ENCODE peak calls at places on chromosomes 2 and 18, in six cellular contexts. One of them, this sample, is unnamed.
A peak's percentile ranks its signal among the peaks of the same experiment; 100 is the strongest.

GRCh38 chr18:48944634-48945033 is 6.1 kb downstream of the SMAD7 start:
- DNase-seq in A549: no peak
- DNase-seq in HepG2: no peak
- DNase-seq in IMR-90: peak; percentile 57
- DNase-seq in K562: no peak
- DNase-seq in GM12878: no peak
- DNase-seq in this sample: no peak

GRCh38 chr2:237322564-237322963 is 91.4 kb downstream of the COL6A3 start:
- DNase-seq in A549: peak; percentile 12
- DNase-seq in HepG2: peak; percentile 20
- DNase-seq in IMR-90: no peak
- DNase-seq in K562: no peak
- DNase-seq in GM12878: no peak
- DNase-seq in this sample: peak; percentile 12

GRCh38 chr2:16018277-16019059 is 78.1 kb downstream of the MYCN start:
- DNase-seq in A549: no peak
- DNase-seq in HepG2: no peak
- DNase-seq in IMR-90: no peak
- DNase-seq in K562: no peak
- DNase-seq in GM12878: no peak
- DNase-seq in this sample: no peak

GRCh38 chr2:172865422-172865821 is 129.8 kb downstream of the RAPGEF4 start:
- DNase-seq in A549: no peak
- DNase-seq in HepG2: no peak
- DNase-seq in IMR-90: peak; percentile 48
- DNase-seq in K562: no peak
- DNase-seq in GM12878: no peak
- DNase-seq in this sample: no peak

GRCh38 chr2:158128168-158128973 is 26.7 kb downstream of the UPP2 start:
- DNase-seq in A549: no peak
- DNase-seq in HepG2: peak; percentile 89
- DNase-seq in IMR-90: no peak
- DNase-seq in K562: no peak
- DNase-seq in GM12878: no peak
- DNase-seq in this sample: no peak

GRCh38 chr2:104944495-104944894 is 90.6 kb downstream of the POU3F3 start:
- DNase-seq in A549: peak; percentile 3
- DNase-seq in HepG2: peak; percentile 21
- DNase-seq in IMR-90: no peak
- DNase-seq in K562: no peak
- DNase-seq in GM12878: no peak
- DNase-seq in this sample: peak; percentile 38

GRCh38 chr2:95345415-95346235 is 48.5 kb downstream of the KCNIP3 start:
- DNase-seq in A549: peak; percentile 88
- DNase-seq in HepG2: peak; percentile 29
- DNase-seq in IMR-90: peak; percentile 73
- DNase-seq in K562: peak; percentile 91
- DNase-seq in GM12878: no peak
- DNase-seq in this sample: peak; percentile 91

GRCh38 chr2:129016972-129017371 is 698.3 kb upstream of the HS6ST1 start:
- DNase-seq in A549: no peak
- DNase-seq in HepG2: no peak
- DNase-seq in IMR-90: no peak
- DNase-seq in K562: no peak
- DNase-seq in GM12878: no peak
- DNase-seq in this sample: no peak

GRCh38 chr2:235930701-235931100 is 237.5 kb downstream of the GBX2 start:
- DNase-seq in A549: no peak
- DNase-seq in HepG2: no peak
- DNase-seq in IMR-90: no peak
- DNase-seq in K562: no peak
- DNase-seq in GM12878: no peak
- DNase-seq in this sample: no peak

GRCh38 chr2:126850951-126851350 is 47.7 kb upstream of the TEX51 start:
- DNase-seq in A549: no peak
- DNase-seq in HepG2: no peak
- DNase-seq in IMR-90: no peak
- DNase-seq in K562: no peak
- DNase-seq in GM12878: no peak
- DNase-seq in this sample: no peak

GRCh38 chr18:69885841-69886531 is 61.7 kb downstream of the CD226 start:
- DNase-seq in A549: no peak
- DNase-seq in HepG2: peak; percentile 48
- DNase-seq in IMR-90: no peak
- DNase-seq in K562: no peak
- DNase-seq in GM12878: peak; percentile 72
- DNase-seq in this sample: no peak

GRCh38 chr2:2158176-2158826 is 172.8 kb downstream of the MYT1L start:
- DNase-seq in A549: no peak
- DNase-seq in HepG2: no peak
- DNase-seq in IMR-90: no peak
- DNase-seq in K562: no peak
- DNase-seq in GM12878: no peak
- DNase-seq in this sample: no peak

GRCh38 chr2:189751080-189751658 is 11.4 kb downstream of the OSGEPL1 start:
- DNase-seq in A549: peak; percentile 44
- DNase-seq in HepG2: peak; percentile 54
- DNase-seq in IMR-90: peak; percentile 25
- DNase-seq in K562: peak; percentile 14
- DNase-seq in GM12878: no peak
- DNase-seq in this sample: peak; percentile 55

GRCh38 chr2:56077352-56077915 is 106.4 kb upstream of the CCDC85A start:
- DNase-seq in A549: peak; percentile 43
- DNase-seq in HepG2: peak; percentile 49
- DNase-seq in IMR-90: peak; percentile 7
- DNase-seq in K562: peak; percentile 12
- DNase-seq in GM12878: no peak
- DNase-seq in this sample: peak; percentile 26

GRCh38 chr2:1627628-1628371 is 116.5 kb downstream of the PXDN start:
- DNase-seq in A549: no peak
- DNase-seq in HepG2: no peak
- DNase-seq in IMR-90: no peak
- DNase-seq in K562: no peak
- DNase-seq in GM12878: no peak
- DNase-seq in this sample: no peak

GRCh38 chr2:136582631-136583205 is 182.6 kb upstream of the THSD7B start:
- DNase-seq in A549: no peak
- DNase-seq in HepG2: peak; percentile 18
- DNase-seq in IMR-90: no peak
- DNase-seq in K562: peak; percentile 20
- DNase-seq in GM12878: no peak
- DNase-seq in this sample: peak; percentile 24

GRCh38 chr2:136056077-136056688 is 61.8 kb downstream of the CXCR4 start:
- DNase-seq in A549: no peak
- DNase-seq in HepG2: no peak
- DNase-seq in IMR-90: no peak
- DNase-seq in K562: no peak
- DNase-seq in GM12878: peak; percentile 67
- DNase-seq in this sample: no peak

GRCh38 chr18:67417864-67418523 is 98.5 kb downstream of the DSEL start:
- DNase-seq in A549: peak; percentile 8
- DNase-seq in HepG2: peak; percentile 23
- DNase-seq in IMR-90: peak; percentile 57
- DNase-seq in K562: no peak
- DNase-seq in GM12878: peak; percentile 5
- DNase-seq in this sample: peak; percentile 3

GRCh38 chr2:147538088-147538487 is 306.7 kb upstream of the ACVR2A start:
- DNase-seq in A549: no peak
- DNase-seq in HepG2: no peak
- DNase-seq in IMR-90: peak; percentile 19
- DNase-seq in K562: no peak
- DNase-seq in GM12878: no peak
- DNase-seq in this sample: no peak

GRCh38 chr18:56245856-56246575 is 392.4 kb downstream of the TXNL1 start:
- DNase-seq in A549: no peak
- DNase-seq in HepG2: no peak
- DNase-seq in IMR-90: peak; percentile 80
- DNase-seq in K562: no peak
- DNase-seq in GM12878: no peak
- DNase-seq in this sample: no peak

GRCh38 chr2:12240216-12240615 is 476.5 kb upstream of the TRIB2 start:
- DNase-seq in A549: no peak
- DNase-seq in HepG2: no peak
- DNase-seq in IMR-90: no peak
- DNase-seq in K562: no peak
- DNase-seq in GM12878: no peak
- DNase-seq in this sample: no peak

GRCh38 chr2:12232876-12233275 is 483.9 kb upstream of the TRIB2 start:
- DNase-seq in A549: no peak
- DNase-seq in HepG2: no peak
- DNase-seq in IMR-90: no peak
- DNase-seq in K562: no peak
- DNase-seq in GM12878: no peak
- DNase-seq in this sample: no peak

GRCh38 chr2:12231288-12231687 is 484.9 kb downstream of the LPIN1 start:
- DNase-seq in A549: no peak
- DNase-seq in HepG2: no peak
- DNase-seq in IMR-90: no peak
- DNase-seq in K562: no peak
- DNase-seq in GM12878: no peak
- DNase-seq in this sample: no peak

DNA sequence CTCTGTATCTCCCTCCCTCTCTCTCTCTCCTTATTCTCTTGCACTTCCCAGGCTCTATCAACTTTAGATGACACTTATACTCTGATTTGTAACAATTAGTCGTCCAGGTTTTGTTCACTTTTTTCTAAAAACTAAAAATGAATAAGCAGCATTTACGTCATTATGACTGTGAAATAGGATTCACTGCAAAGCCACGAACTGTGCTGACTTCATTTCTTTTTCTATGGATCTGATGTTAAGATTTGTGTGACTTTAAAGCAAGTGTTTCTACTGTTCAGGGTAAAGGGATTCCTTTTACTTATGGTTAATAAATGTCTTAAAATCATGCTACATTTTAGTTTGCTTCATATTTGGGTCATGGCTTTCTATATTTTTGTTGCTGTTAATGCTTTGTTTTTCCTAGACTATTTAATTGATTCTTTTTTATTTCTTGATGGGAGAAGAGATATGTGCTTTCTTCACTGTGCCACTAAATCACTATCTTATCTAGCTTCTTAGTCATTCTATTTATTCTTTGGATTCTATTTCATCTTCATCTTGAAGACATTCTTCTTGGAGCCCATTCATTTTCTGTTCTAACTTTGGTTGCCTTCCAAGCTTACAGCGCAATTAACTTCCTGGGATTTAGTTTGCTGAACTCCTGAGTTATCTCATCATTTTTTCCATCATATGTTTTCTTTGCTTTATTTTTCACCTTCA is 480.5 kb upstream of the TRIB2 start:
- DNase-seq in A549: no peak
- DNase-seq in HepG2: no peak
- DNase-seq in IMR-90: peak; percentile 62
- DNase-seq in K562: no peak
- DNase-seq in GM12878: no peak
- DNase-seq in this sample: no peak
- TF ChIP-seq BHLHE40 in A549: no peak
- TF ChIP-seq BHLHE40 in HepG2: no peak
- TF ChIP-seq BHLHE40 in IMR-90: no peak
- TF ChIP-seq BHLHE40 in K562: no peak
- TF ChIP-seq BHLHE40 in GM12878: no peak
- TF ChIP-seq BHLHE40 in this sample: no peak

DNA sequence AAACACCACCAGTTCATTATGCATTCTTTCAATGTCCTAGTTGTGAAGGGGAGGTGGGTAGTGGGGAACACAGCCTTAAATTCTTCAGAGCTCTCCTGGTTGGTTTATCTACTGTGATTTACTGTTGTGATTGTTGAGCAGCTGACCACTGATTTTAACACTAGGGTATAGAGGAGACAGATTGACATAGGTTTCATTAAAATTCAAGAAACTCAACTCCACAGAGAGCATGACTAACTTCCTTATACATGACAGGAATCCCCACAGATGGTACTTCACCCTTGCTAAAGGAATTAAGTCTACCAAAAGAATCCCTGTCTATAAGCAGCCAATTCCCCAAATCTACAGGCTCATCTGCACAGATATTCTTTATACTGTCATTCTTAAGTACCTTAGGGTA is 1377.8 kb upstream of the PIK3C3 start:
- DNase-seq in A549: no peak
- DNase-seq in HepG2: no peak
- DNase-seq in IMR-90: peak; percentile 19
- DNase-seq in K562: no peak
- DNase-seq in GM12878: no peak
- DNase-seq in this sample: no peak
- TF ChIP-seq BHLHE40 in A549: no peak
- TF ChIP-seq BHLHE40 in HepG2: no peak
- TF ChIP-seq BHLHE40 in IMR-90: no peak
- TF ChIP-seq BHLHE40 in K562: no peak
- TF ChIP-seq BHLHE40 in GM12878: no peak
- TF ChIP-seq BHLHE40 in this sample: no peak

GRCh38 chr2:113977060-113977659 is 87.3 kb downstream of the ACTR3 start:
- DNase-seq in A549: no peak
- DNase-seq in HepG2: no peak
- DNase-seq in IMR-90: peak; percentile 27
- DNase-seq in K562: no peak
- DNase-seq in GM12878: no peak
- DNase-seq in this sample: no peak

GRCh38 chr2:113979172-113980128 is 89.6 kb downstream of the ACTR3 start:
- DNase-seq in A549: no peak
- DNase-seq in HepG2: no peak
- DNase-seq in IMR-90: no peak
- DNase-seq in K562: peak; percentile 45
- DNase-seq in GM12878: no peak
- DNase-seq in this sample: peak; percentile 24

GRCh38 chr2:113978524-113979171 is 88.8 kb downstream of the ACTR3 start:
- DNase-seq in A549: no peak
- DNase-seq in HepG2: no peak
- DNase-seq in IMR-90: no peak
- DNase-seq in K562: no peak
- DNase-seq in GM12878: no peak
- DNase-seq in this sample: no peak

GRCh38 chr2:113976277-113976928 is 86.5 kb downstream of the ACTR3 start:
- DNase-seq in A549: no peak
- DNase-seq in HepG2: no peak
- DNase-seq in IMR-90: no peak
- DNase-seq in K562: no peak
- DNase-seq in GM12878: no peak
- DNase-seq in this sample: no peak

GRCh38 chr2:113977660-113978523 is 88.0 kb downstream of the ACTR3 start:
- DNase-seq in A549: no peak
- DNase-seq in HepG2: peak; percentile 100
- DNase-seq in IMR-90: peak; percentile 72
- DNase-seq in K562: no peak
- DNase-seq in GM12878: no peak
- DNase-seq in this sample: no peak
- TF ChIP-seq BHLHE40 in A549: no peak
- TF ChIP-seq BHLHE40 in HepG2: peak; percentile 50
- TF ChIP-seq BHLHE40 in IMR-90: no peak
- TF ChIP-seq BHLHE40 in K562: no peak
- TF ChIP-seq BHLHE40 in GM12878: no peak
- TF ChIP-seq BHLHE40 in this sample: no peak

DNA sequence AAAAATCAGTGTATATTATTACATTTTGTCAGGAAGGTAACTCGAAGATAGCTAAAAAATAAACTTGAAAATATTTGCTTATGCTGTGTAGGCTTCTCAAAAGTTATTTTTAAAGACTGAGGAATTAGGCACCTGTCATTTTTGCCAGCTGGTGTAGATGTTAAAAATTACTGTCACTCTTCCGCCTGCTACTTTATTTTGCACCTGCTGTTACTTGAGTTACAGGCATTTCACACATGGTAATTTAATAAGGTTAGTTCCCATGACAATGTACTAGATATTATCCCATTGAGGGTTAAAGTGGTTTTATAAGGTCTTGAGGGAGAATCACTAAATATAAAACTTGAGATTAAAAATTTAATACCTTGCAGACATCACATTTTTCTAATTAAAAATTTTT is 26.6 kb downstream of the MYL1 start:
- DNase-seq in A549: no peak
- DNase-seq in HepG2: no peak
- DNase-seq in IMR-90: no peak
- DNase-seq in K562: no peak
- DNase-seq in GM12878: no peak
- DNase-seq in this sample: no peak
- TF ChIP-seq BHLHE40 in A549: no peak
- TF ChIP-seq BHLHE40 in HepG2: no peak
- TF ChIP-seq BHLHE40 in IMR-90: no peak
- TF ChIP-seq BHLHE40 in K562: no peak
- TF ChIP-seq BHLHE40 in GM12878: no peak
- TF ChIP-seq BHLHE40 in this sample: no peak

This sample was measured in HEK293T.